ENCODE peak calls at places on chromosomes 13 and 19, in seven cellular contexts. K, W, F, A, T, U and C are unnamed samples.
A peak's percentile ranks its signal among the peaks of the same experiment; 100 is the strongest.

GRCh38 chr19:28493881-28494280 is 719.1 kb downstream of the UQCRFS1 start:
- DNase-seq in W (no peak), K (no peak), A (no peak), T (no peak), U (no peak), F (no peak), C (no peak)

GRCh38 chr19:40418040-40418439 is 4.9 kb upstream of the PRX start:
- DNase-seq in T (no peak), K (no peak), W (no peak), F (no peak), A (no peak), U (no peak), C (no peak)

GRCh38 chr13:44698076-44698475 is 121.9 kb upstream of the TSC22D1 start:
- DNase-seq in U (no peak), A (no peak), W (no peak), F (no peak), T (no peak), K (no peak), C (no peak)

GRCh38 chr19:1026189-1027019 is at the start of gene CNN2:
- DNase-seq in W (peak; percentile 67), K (no peak), A (peak; percentile 90), U (peak; percentile 93), F (peak; percentile 75), T (peak; percentile 95), C (peak; percentile 92)

GRCh38 chr13:90445179-90445578 is 902.3 kb upstream of the MIR17HG start:
- DNase-seq in U (no peak), F (peak; percentile 80), A (peak; percentile 67), T (no peak), K (no peak), W (peak; percentile 82), C (no peak)

GRCh38 chr19:10021863-10022262 is 8.6 kb downstream of the RDH8 start:
- DNase-seq in T (no peak), A (no peak), F (no peak), W (no peak), K (no peak), U (no peak), C (no peak)

GRCh38 chr13:112569771-112570288 is 18.1 kb downstream of the TUBGCP3 start:
- DNase-seq in K (no peak), U (no peak), A (no peak), F (no peak), W (no peak), T (no peak), C (no peak)

GRCh38 chr13:30049692-30050091 is 199.3 kb upstream of the UBL3 start:
- DNase-seq in W (no peak), A (no peak), K (no peak), F (peak; percentile 74), T (no peak), U (no peak), C (no peak)

GRCh38 chr13:109840201-109840892 is 54.0 kb upstream of the IRS2 start:
- DNase-seq in U (no peak), F (peak; percentile 70), A (no peak), T (no peak), K (no peak), W (no peak), C (no peak)

GRCh38 chr13:97753269-97753668 is 200.2 kb upstream of the IPO5 start:
- DNase-seq in U (no peak), F (no peak), K (no peak), A (no peak), W (no peak), T (no peak), C (no peak)

GRCh38 chr13:22993148-22993547 is 187.6 kb upstream of the SGCG start:
- DNase-seq in U (no peak), T (no peak), W (no peak), F (no peak), K (no peak), A (no peak), C (no peak)

GRCh38 chr19:31262673-31263308 is 86.4 kb downstream of the TSHZ3 start:
- DNase-seq in A (no peak), F (no peak), W (no peak), U (no peak), T (no peak), K (no peak), C (peak; percentile 20)

GRCh38 chr13:98478134-98479129 is 98.5 kb downstream of the STK24 start:
- DNase-seq in A (no peak), K (no peak), T (no peak), W (no peak), U (no peak), F (peak; percentile 56), C (no peak)

GRCh38 chr13:63024458-63024857 is 1608.8 kb upstream of the PCDH20 start:
- DNase-seq in T (no peak), K (no peak), W (no peak), U (no peak), A (no peak), F (no peak), C (no peak)

GRCh38 chr19:10863107-10863700 is 8.1 kb upstream of the CARM1 start:
- DNase-seq in U (peak; percentile 81), K (no peak), A (peak; percentile 83), W (no peak), T (peak; percentile 25), F (no peak), C (peak; percentile 49)

DNA sequence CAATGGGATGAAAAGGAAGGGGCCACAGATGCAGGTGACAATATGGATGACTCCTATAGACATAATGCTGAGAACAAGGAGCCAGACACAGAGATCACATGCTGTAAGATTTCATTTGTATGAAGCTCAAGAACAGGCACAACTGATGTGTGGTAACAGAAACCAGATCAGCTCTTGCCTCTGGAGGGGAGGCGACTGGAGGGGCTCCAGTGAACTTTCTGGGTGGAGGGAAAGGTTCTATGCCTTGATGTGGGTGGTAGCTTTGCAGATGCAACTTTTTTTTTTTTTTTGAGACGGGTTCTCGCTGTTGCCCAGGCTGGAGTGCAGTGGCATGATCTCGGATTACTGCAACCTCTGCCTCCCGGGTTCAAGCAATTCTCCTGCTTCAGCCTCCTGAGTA is 6.0 kb upstream of the RABAC1 start:
- DNase-seq in A (no peak), T (no peak), F (no peak), W (no peak), U (no peak), K (no peak), C (no peak)
- H3K27ac ChIP-seq in A (no peak overlapping the region), T (no peak overlapping the region), F (no peak overlapping the region), W (no peak overlapping the region), U (no peak overlapping the region), K (no peak overlapping the region), C (no peak overlapping the region)

GRCh38 chr13:95492044-95492801 is 60.3 kb upstream of the CLDN10 start:
- DNase-seq in A (no peak), F (peak; percentile 28), W (peak; percentile 55), K (no peak), U (no peak), T (no peak), C (no peak)
- H3K4me1 ChIP-seq in A (no peaks in the 10 kb centered on the region), F (peaks cover 3% of the 10 kb centered on the region), W (peaks cover 7% of the 10 kb centered on the region), K (no peaks in the 10 kb centered on the region), U (no peaks in the 10 kb centered on the region), T (no peaks in the 10 kb centered on the region), C (no peaks in the 10 kb centered on the region)

GRCh38 chr13:72696590-72696989 is 30.8 kb downstream of the MZT1 start:
- DNase-seq in U (no peak), W (peak; percentile 1), F (no peak), A (no peak), K (no peak), T (no peak), C (no peak)
- TF ChIP-seq CTCF in U (peak; percentile 37), W (peak; percentile 43), F (peak; percentile 28), A (peak; percentile 28), K (peak; percentile 31), T (peak; percentile 23), C (no peak)

GRCh38 chr19:52451241-52451640 is 2.1 kb upstream of the ZNF578 start:
- DNase-seq in K (no peak), U (no peak), W (no peak), T (no peak), F (no peak), A (no peak), C (no peak)

GRCh38 chr19:52453324-52454094 is at the start of gene ZNF578:
- DNase-seq in T (peak; percentile 80), W (no peak), U (peak; percentile 78), A (peak; percentile 80), K (peak; percentile 33), F (peak; percentile 69), C (peak; percentile 55)
- H3K27ac ChIP-seq in T (no peak within 1 kb of the TSS), W (no peak within 1 kb of the TSS), U (peak within 1 kb of the TSS; percentile 47), A (no peak within 1 kb of the TSS), K (no peak within 1 kb of the TSS), F (no peak within 1 kb of the TSS), C (no peak within 1 kb of the TSS)

DNA sequence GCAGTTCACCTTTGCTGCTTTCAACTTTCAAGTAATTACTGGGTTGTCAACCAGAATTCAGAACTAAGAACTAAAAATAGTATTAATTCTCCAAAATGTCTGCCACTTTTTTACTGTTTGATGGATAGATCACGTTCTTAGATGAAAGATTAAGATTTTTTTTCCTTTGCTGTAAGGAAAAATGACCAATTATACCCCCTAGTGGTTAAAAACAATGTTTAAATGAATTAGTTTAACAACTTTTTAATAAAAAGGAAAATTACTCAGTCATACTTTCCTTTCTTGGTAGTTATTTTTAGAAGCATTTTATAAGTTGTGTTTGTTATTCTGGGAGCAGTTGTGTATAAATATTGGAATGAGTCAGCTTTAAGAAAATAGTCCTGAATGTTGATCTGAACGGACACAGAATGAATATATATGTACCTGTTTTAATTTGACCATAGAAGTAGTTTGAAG is 4.6 kb downstream of the TM9SF2 start:
- DNase-seq in A (no peak), F (no peak), K (no peak), W (peak; percentile 3), T (no peak), U (no peak), C (no peak)
- H3K4me1 ChIP-seq in A (peaks cover 23% of the 10 kb centered on the region), F (peaks cover 13% of the 10 kb centered on the region), K (peaks cover 53% of the 10 kb centered on the region), W (peaks cover 26% of the 10 kb centered on the region), T (peaks cover 34% of the 10 kb centered on the region), U (peaks cover 57% of the 10 kb centered on the region), C (peaks cover 26% of the 10 kb centered on the region)

DNA sequence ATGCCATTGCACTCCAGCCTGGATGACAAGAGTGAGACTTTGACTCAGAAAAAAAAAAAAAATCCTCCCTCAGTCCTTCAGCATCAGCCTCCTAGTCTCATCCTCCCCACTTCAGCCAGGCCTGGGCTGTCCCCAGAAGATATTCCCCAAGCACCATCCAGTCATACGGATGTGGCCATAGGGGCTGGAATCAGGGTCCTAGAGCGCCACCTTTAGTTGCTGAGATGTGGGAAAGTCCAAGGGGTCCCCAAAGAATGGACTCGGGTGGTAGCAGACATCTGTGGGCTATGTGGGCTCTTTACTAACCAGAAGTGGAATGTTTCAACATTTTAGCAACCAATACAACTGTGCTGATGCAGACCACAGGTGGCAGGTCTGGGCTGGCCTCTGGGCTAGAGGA is 3.1 kb upstream of the TYROBP start:
- DNase-seq in T (peak; percentile 2), U (no peak), A (no peak), K (no peak), W (no peak), F (no peak), C (no peak)
- TF ChIP-seq CTCF in T (no peak), U (no peak), A (no peak), K (no peak), W (no peak), F (no peak), C (no peak)